ENCODE peak calls at places on chromosome 4, in five cellular contexts. B is psoas muscle, C is transverse colon, N is H1, U is right atrium auricular region. K is an unnamed sample. For H3K9me3, the result is how much of the 10 kb centered on the place peaks cover.

GRCh38 chr4:126046081-126046614 is 731.4 kb downstream of the FAT4 start:
- DNase-seq in C (no peak), U (no peak), N (no peak), B (no peak), K (no peak)

GRCh38 chr4:40316333-40316781 is 18.8 kb upstream of the CHRNA9 start:
- DNase-seq in U (no peak), C (no peak), B (no peak), N (no peak), K (no peak)

GRCh38 chr4:144449623-144450022 is 196.3 kb upstream of the HHIP start:
- DNase-seq in B (peak), N (no peak), U (peak), C (no peak), K (no peak)

GRCh38 chr4:24214796-24215195 is 324.9 kb upstream of the PPARGC1A start:
- DNase-seq in U (no peak), C (no peak), N (no peak), B (no peak), K (no peak)

GRCh38 chr4:7430965-7431695 is 3.6 kb downstream of the PSAPL1 start:
- DNase-seq in N (no peak), U (no peak), B (peak), C (no peak), K (no peak)

GRCh38 chr4:107564326-107564725 is 155.7 kb downstream of the PAPSS1 start:
- DNase-seq in C (no peak), B (no peak), U (no peak), N (no peak), K (no peak)

GRCh38 chr4:173805884-173806283 is 275.9 kb upstream of the HAND2 start:
- DNase-seq in C (no peak), B (no peak), U (no peak), N (no peak), K (no peak)

GRCh38 chr4:33864290-33864859 is 2379.9 kb downstream of the ARAP2 start:
- DNase-seq in B (no peak), U (no peak), N (no peak), C (no peak), K (no peak)

GRCh38 chr4:6908397-6909112 is 1.1 kb upstream of the TBC1D14 start:
- DNase-seq in B (peak), N (no peak), U (no peak), C (no peak), K (no peak)

GRCh38 chr4:138111462-138112000 is 130.6 kb downstream of the SLC7A11 start:
- DNase-seq in C (no peak), B (no peak), N (peak), U (no peak), K (no peak)

GRCh38 chr4:38462659-38463058 is 201.3 kb upstream of the KLF3 start:
- DNase-seq in U (no peak), N (no peak), C (peak), B (no peak), K (no peak)

GRCh38 chr4:33104190-33104773 is 2384.1 kb downstream of the PCDH7 start:
- DNase-seq in N (no peak), U (no peak), C (no peak), B (no peak), K (no peak)

DNA sequence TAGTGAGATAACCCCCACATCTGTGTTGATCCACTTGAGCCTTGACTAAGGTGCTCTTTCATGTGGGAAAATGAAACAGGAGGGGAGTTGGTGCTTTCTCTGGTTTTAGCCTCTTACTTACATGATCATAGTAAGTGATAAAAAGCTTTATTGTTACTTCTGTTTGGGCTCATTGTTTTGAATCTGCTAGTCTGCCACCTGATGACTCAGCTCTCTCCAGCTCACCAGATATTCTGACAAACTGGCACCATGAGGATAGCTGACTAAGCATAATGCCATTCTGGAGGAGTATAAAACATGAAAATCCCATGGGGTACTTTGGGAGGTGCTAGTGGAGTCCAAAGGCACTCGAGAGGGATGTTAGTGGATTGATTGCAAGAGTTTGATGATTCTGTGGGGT is 824.0 kb downstream of the RAPGEF2 start:
- DNase-seq in B (no peak), U (no peak), C (no peak), N (no peak), K (no peak)
- H3K27ac ChIP-seq in B (no peak), U (no peak), C (no peak), N (no peak), K (no peak)

GRCh38 chr4:186554485-186554884 is 882 bp downstream of the MTNR1A start:
- DNase-seq in C (peak), B (no peak), U (no peak), N (no peak), K (no peak)
- TF ChIP-seq CTCF in C (peak), B (no peak), U (no peak), N (peak), K (no peak)

GRCh38 chr4:373062-373839 is 35.6 kb downstream of the ZNF141 start:
- DNase-seq in B (no peak), N (no peak), C (no peak), U (no peak), K (no peak)
- H3K9me3 ChIP-seq in B (half or more), N (half or more), C (half or more), U (half or more), K (half or more)

DNA sequence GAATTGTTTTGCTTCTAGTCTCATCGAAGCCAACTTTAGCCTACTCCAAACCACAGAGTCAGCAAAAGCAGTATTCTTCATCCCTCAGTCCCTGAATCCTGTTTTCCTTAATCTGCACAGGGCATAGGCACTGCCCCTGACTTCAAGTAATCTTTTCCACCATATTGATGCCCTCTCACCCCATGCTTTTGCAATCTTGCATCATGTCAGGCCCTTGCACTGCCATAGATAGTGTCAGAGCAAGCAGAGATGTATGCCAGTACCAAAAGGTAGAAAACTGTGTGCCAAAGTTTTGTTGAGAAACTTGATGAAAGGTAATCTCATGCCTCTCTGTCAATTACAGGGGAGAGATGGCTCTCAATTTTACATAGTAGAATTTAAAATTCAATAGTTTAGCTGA is 131.1 kb downstream of the CFAP299 start:
- DNase-seq in U (no peak), C (no peak), B (no peak), N (no peak), K (no peak)
- H3K27ac ChIP-seq in U (no peak), C (no peak), B (no peak), N (no peak), K (no peak)

DNA sequence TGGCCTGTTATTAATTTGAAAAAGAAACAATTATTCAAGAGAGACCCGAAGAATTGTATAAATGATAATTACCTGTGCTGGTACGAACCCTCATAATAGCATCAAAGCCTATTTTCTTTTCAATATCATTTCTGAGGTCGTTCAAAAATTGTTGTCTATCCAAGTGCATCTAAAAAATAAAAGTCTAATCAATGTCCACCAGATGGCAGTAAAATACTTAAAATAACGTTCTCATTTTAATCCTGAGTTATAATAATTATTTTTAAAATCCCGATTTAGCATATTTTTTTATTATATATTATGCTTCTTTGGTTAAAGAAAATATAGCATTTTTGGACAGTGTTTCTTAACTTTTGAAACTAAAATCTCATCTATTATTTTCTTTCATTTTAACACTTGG is 55.7 kb downstream of the METTL14 start:
- DNase-seq in U (no peak), B (no peak), C (no peak), N (no peak), K (no peak)
- TF ChIP-seq CTCF in U (peak), B (peak), C (peak), N (no peak), K (peak)

GRCh38 chr4:213971-214370 is 89.7 kb downstream of the ZNF718 start:
- DNase-seq in U (no peak), C (no peak), B (no peak), N (no peak), K (no peak)
- H3K9me3 ChIP-seq in U (under half), C (under half), B (under half), N (under half), K (half or more)

GRCh38 chr4:112145820-112146813 is 863 bp downstream of the FAM241A start:
- DNase-seq in N (no peak), U (no peak), C (peak), B (peak), K (peak)

GRCh38 chr4:112145326-112145819 is at the start of gene FAM241A:
- DNase-seq in C (peak), B (peak), U (peak), N (no peak), K (peak)

GRCh38 chr4:112150920-112151319 is 5.7 kb downstream of the FAM241A start:
- DNase-seq in C (no peak), U (no peak), N (no peak), B (no peak), K (no peak)

GRCh38 chr4:112144546-112145325 is 518 bp upstream of the FAM241A start:
- DNase-seq in C (no peak), N (no peak), B (peak), U (no peak), K (no peak)

DNA sequence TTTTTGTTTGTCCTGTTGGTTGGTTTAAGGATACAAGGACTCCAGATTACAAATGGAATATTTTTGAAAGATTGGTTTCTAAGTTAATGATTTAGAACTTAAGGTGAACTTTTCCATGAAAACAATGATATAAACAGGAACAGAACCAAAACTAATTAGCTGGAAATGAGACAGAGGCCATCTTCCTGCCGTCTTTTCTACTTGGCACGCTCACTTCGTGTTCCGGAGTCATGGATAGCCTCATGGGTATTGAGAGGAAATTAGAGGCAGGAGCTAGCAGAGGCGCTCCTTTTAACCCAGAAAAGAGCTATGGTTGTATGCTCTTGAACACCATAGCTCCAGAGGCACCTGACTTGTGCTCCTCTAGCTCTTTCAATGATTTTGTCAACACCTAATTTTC is 2.4 kb downstream of the FAM241A start:
- DNase-seq in C (no peak), B (no peak), N (no peak), U (no peak), K (no peak)
- H3K27ac ChIP-seq in C (no peak), B (no peak), N (no peak), U (peak), K (no peak)